ENCODE peak calls at places on chromosomes 5 and 9, in six cellular contexts. L is endodermal cell; V is astrocyte; N is effector memory CD4-positive, alpha-beta T cell; C is lung; I is colonic mucosa. B is an unnamed sample. For H3K4me1, the result is how much of the 10 kb centered on the place peaks cover.

GRCh38 chr5:132426525-132427138 is 57.1 kb downstream of the SLC22A5 start:
- DNase-seq in L (peak), V (peak), N (peak), C (peak), I (peak), B (peak)

GRCh38 chr5:84113246-84114118 is 271.2 kb downstream of the EDIL3 start:
- DNase-seq in L (peak), V (peak), N (no peak), C (no peak), I (no peak), B (no peak)

GRCh38 chr9:131764568-131764967 is 24.7 kb upstream of the RAPGEF1 start:
- DNase-seq in L (no peak), V (no peak), N (no peak), C (no peak), I (no peak), B (no peak)

GRCh38 chr9:110370316-110370715 is 32.7 kb upstream of the TXNDC8 start:
- DNase-seq in L (no peak), V (peak), N (no peak), C (no peak), I (no peak), B (no peak)

GRCh38 chr9:69546265-69546664 is 125.9 kb downstream of the APBA1 start:
- DNase-seq in L (peak), V (no peak), N (no peak), C (no peak), I (peak), B (peak)

GRCh38 chr9:2214707-2215106 is 199.6 kb downstream of the SMARCA2 start:
- DNase-seq in L (no peak), V (no peak), N (no peak), C (no peak), I (no peak), B (no peak)

GRCh38 chr9:126955806-126956205 is 41.2 kb downstream of the RALGPS1 start:
- DNase-seq in L (no peak), V (no peak), N (no peak), C (no peak), I (no peak), B (no peak)

GRCh38 chr9:135796784-135797462 is 94.9 kb downstream of the KCNT1 start:
- DNase-seq in L (no peak), V (no peak), N (no peak), C (no peak), I (no peak), B (no peak)

GRCh38 chr9:85289142-85289541 is 452.6 kb downstream of the AGTPBP1 start:
- DNase-seq in L (no peak), V (no peak), N (no peak), C (no peak), I (no peak), B (no peak)

DNA sequence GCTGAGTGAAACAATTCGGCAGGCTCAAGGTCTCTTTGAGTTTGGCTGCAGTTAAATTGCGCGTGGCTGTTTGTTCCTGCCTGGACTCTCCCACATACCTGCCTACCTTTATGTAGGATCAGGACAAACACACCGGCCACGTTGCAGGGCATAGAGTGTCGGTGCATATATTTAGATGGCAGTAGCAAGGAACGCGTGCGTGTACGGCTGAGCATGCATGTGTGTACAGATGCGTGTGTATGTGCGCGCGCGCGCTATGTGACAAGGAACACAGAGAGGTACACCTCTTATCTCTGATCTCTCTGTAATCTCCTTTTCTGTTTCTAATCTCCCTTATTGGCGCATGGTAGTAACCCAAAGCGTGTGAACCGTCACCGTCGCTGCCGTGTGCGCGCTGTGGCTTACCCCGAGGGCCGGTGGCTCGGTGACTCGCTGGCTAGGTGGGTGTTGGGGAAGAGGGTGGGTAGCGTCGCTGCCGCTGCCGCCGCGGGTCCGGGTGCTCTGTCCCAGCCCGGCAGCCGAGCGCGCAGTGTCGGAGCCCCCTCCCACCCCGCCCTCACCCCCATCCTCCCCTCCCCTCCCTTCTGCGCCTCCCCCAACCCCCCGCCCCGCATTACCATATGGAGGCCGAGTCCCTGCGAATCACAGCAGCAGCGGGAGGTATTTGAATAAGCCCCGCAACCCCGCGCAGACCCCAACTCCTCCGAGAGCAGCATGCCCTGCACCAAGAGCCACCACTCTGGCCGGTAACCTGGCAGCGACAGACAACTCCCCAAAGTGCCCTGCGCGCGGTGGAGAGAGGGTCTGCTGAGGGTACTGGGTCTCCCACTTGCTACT is 204.8 kb downstream of the MEF2C start:
- DNase-seq in L (peak), V (no peak), N (no peak), C (no peak), I (no peak), B (no peak)
- H3K4me1 ChIP-seq in L (under half), V (under half), N (under half), C (under half), I (under half), B (under half)

GRCh38 chr9:95446984-95447383 is 69.8 kb downstream of the PTCH1 start:
- DNase-seq in L (no peak), V (no peak), N (no peak), C (no peak), I (no peak), B (no peak)

GRCh38 chr9:95450171-95451107 is 66.3 kb downstream of the PTCH1 start:
- DNase-seq in L (peak), V (no peak), N (no peak), C (no peak), I (no peak), B (peak)

GRCh38 chr9:95446259-95446658 is 70.5 kb downstream of the PTCH1 start:
- DNase-seq in L (no peak), V (no peak), N (no peak), C (no peak), I (no peak), B (no peak)

GRCh38 chr9:95449016-95449415 is 67.8 kb downstream of the PTCH1 start:
- DNase-seq in L (no peak), V (no peak), N (no peak), C (no peak), I (no peak), B (no peak)

DNA sequence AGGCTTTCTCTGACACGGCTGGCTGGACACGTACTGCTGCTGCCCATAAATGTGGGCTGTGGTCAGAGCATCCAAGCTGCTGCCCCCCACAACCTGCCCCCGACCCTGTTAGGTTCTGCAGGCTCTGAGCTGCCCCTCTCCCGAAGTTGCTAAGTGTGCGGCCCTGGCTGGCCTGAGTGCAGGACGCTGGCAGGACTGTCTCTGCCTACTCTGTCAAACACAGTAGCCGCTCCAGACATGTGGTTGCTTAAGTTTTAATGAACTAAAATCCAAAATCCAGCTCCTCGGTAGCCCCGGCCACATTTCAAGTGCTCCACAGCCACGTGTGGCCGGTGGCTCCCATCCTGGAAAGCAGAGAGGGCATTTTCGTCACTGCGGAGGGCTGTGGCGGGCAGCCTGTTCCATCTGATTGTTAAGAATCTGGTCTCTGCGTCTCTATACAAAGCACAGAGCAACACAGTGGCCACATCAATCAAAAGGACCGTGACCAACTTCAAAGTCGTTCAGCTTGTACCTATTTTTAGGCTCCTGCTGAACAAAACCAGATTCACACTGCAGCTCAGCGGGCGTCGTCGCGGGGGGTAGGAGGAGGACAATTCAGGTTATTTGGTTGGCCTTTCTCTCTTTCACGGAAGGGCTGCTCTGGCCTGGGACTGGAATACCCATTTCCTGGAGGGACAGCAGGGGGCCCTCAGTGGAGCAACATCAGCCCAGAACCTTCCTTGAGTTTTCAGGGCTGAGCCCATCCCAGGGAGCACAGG is 68.9 kb downstream of the PTCH1 start:
- DNase-seq in L (peak), V (no peak), N (no peak), C (no peak), I (no peak), B (no peak)
- H3K4me1 ChIP-seq in L (under half), V (under half), N (under half), C (under half), I (under half), B (under half)

GRCh38 chr5:14246350-14247053 is 103.4 kb downstream of the TRIO start:
- DNase-seq in L (no peak), V (no peak), N (no peak), C (no peak), I (no peak), B (no peak)
- H3K4me1 ChIP-seq in L (under half), V (half or more), N (under half), C (under half), I (under half), B (under half)

GRCh38 chr9:111744363-111744762 is 50.4 kb downstream of the SHOC1 start:
- DNase-seq in L (no peak), V (peak), N (no peak), C (no peak), I (no peak), B (no peak)
- H3K4me1 ChIP-seq in L (under half), V (under half), N (under half), C (under half), I (under half), B (under half)

DNA sequence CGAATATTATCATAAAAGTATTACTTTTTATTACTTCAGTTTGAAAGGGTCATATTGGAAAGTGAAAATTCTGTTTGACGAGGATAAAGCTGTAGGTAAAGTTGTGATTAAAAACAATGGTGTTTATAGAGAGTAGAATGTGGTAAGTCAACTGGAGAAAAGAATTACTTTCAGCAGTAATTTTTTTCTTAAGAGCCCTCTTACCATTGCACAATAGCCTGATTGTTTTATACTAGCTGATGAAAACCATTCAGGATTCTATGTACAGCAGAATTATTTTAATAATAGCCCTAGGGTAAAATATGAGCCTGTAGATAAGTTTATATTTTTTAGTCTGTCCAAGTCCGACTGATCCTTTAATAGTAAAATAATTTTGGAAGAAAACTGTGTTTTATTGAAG is 16.6 kb downstream of the CDC42SE2 start:
- DNase-seq in L (no peak), V (no peak), N (no peak), C (no peak), I (no peak), B (no peak)
- H3K4me1 ChIP-seq in L (under half), V (under half), N (under half), C (under half), I (under half), B (under half)